ENCODE peak calls at places on chromosome X, in five cellular contexts. G, S, T, C and K are unnamed samples.

GRCh38 chrX:71622347-71623104 is 4.2 kb upstream of the CXCR3 start:
- DNase-seq in G (no peak), S (peak), T (peak), C (peak), K (no peak)

GRCh38 chrX:2935364-2935748 is 6.2 kb upstream of the ARSD start:
- DNase-seq in G (no peak), S (no peak), T (no peak), C (no peak), K (no peak)

GRCh38 chrX:43813898-43814297 is 68.4 kb downstream of the MAOB start:
- DNase-seq in G (no peak), S (no peak), T (no peak), C (peak), K (no peak)

GRCh38 chrX:10529344-10529743 is 91.0 kb downstream of the MID1 start:
- DNase-seq in G (no peak), S (no peak), T (no peak), C (no peak), K (no peak)

GRCh38 chrX:2696698-2697215 is 5.7 kb downstream of the CD99 start:
- DNase-seq in G (no peak), S (peak), T (peak), C (no peak), K (no peak)

GRCh38 chrX:43643201-43643600 is 12.9 kb upstream of the MAOA start:
- DNase-seq in G (no peak), S (no peak), T (no peak), C (no peak), K (no peak)

GRCh38 chrX:137031039-137031438 is 2.8 kb downstream of the GPR101 start:
- DNase-seq in G (no peak), S (no peak), T (no peak), C (no peak), K (no peak)

GRCh38 chrX:48516285-48516684 is 5.3 kb upstream of the EBP start:
- DNase-seq in G (no peak), S (no peak), T (no peak), C (no peak), K (no peak)

GRCh38 chrX:22378296-22378695 is 105.6 kb downstream of the CBLL2 start:
- DNase-seq in G (no peak), S (no peak), T (no peak), C (no peak), K (no peak)

GRCh38 chrX:13091111-13091765 is 46.8 kb upstream of the FAM9C start:
- DNase-seq in G (no peak), S (no peak), T (peak), C (no peak), K (no peak)

GRCh38 chrX:107712231-107713204 is 63.1 kb downstream of the TSC22D3 start:
- DNase-seq in G (no peak), S (no peak), T (no peak), C (peak), K (peak)

GRCh38 chrX:11151799-11152591 is 40.9 kb downstream of the HCCS start:
- DNase-seq in G (no peak), S (no peak), T (no peak), C (no peak), K (no peak)

GRCh38 chrX:136047001-136047642 is 61.9 kb downstream of the SLC9A6 start:
- DNase-seq in G (no peak), S (no peak), T (no peak), C (no peak), K (no peak)

GRCh38 chrX:7102119-7102518 is 45.4 kb upstream of the STS start:
- DNase-seq in G (no peak), S (no peak), T (no peak), C (no peak), K (no peak)

GRCh38 chrX:74613350-74614192 is 853 bp downstream of the RLIM start:
- DNase-seq in G (no peak), S (no peak), T (no peak), C (peak), K (no peak)

GRCh38 chrX:53266175-53266574 is 15.2 kb downstream of the IQSEC2 start:
- DNase-seq in G (no peak), S (no peak), T (no peak), C (no peak), K (no peak)

GRCh38 chrX:18390941-18391538 is 34.4 kb upstream of the CDKL5 start:
- DNase-seq in G (peak), S (peak), T (peak), C (peak), K (peak)

GRCh38 chrX:1725472-1725871 is 110.6 kb downstream of the ASMT start:
- DNase-seq in G (no peak), S (no peak), T (no peak), C (no peak), K (no peak)

GRCh38 chrX:103817502-103817901 is 14.6 kb downstream of the RAB9B start:
- DNase-seq in G (no peak), S (no peak), T (peak), C (no peak), K (peak)

GRCh38 chrX:9912341-9912740 is 54.8 kb upstream of the CLDN34 start:
- DNase-seq in G (no peak), S (no peak), T (no peak), C (peak), K (no peak)

GRCh38 chrX:130799393-130799792 is 103.6 kb downstream of the ENOX2 start:
- DNase-seq in G (no peak), S (no peak), T (no peak), C (no peak), K (no peak)

GRCh38 chrX:56802921-56803848 is 74.1 kb downstream of the NBDY start:
- DNase-seq in G (peak), S (peak), T (no peak), C (peak), K (peak)